ENCODE peak calls at places on chromosomes 1 and 21, in ten cellular contexts. D is foreskin fibroblast; R is hypothalamus; T is nucleus accumbens; Y is GM19239; I is neural progenitor cell; H is AG04449; W is effector CD4-positive, alpha-beta T cell; B is stimulated activated CD8-positive, alpha-beta memory T cell treated with anti-CD3 and anti-CD28 coated beads, Interleukin-12 subunit alpha, Interleukin-12 subunit beta, amount 100 ng/mL, for 4 hours; L is GM13977. Z is an unnamed sample.

GRCh38 chr1:39387452-39387851 is 104.0 kb upstream of the BMP8A start:
- DNase-seq in I (no peak), T (no peak), B (no peak), D (peak), L (no peak), R (no peak), H (peak), Y (no peak), W (no peak), Z (no peak)

GRCh38 chr1:99207216-99207615 is 57.1 kb upstream of the PLPPR4 start:
- DNase-seq in L (no peak), I (no peak), W (no peak), T (no peak), B (no peak), Y (no peak), H (no peak), D (no peak), R (no peak), Z (no peak)

GRCh38 chr1:84939151-84939550 is 46.1 kb upstream of the LPAR3 start:
- DNase-seq in I (no peak), B (no peak), W (no peak), H (no peak), L (no peak), D (peak), R (no peak), T (no peak), Y (no peak), Z (no peak)

GRCh38 chr1:188822248-188822647 is 1655.4 kb downstream of the BRINP3 start:
- DNase-seq in I (no peak), R (no peak), L (no peak), D (no peak), B (no peak), Y (no peak), T (no peak), H (no peak), W (no peak), Z (no peak)

GRCh38 chr1:161506336-161507223 is 1.3 kb downstream of the FCGR2A start:
- DNase-seq in R (no peak), I (no peak), L (no peak), B (no peak), H (no peak), T (no peak), Y (no peak), D (no peak), W (no peak), Z (no peak)

GRCh38 chr1:182453619-182454018 is 3.7 kb downstream of the RGSL1 start:
- DNase-seq in D (no peak), B (no peak), L (no peak), W (no peak), Y (no peak), H (no peak), R (no peak), T (no peak), I (no peak), Z (no peak)

GRCh38 chr1:15178571-15179484 is 25.3 kb downstream of the TMEM51 start:
- DNase-seq in H (peak), R (no peak), D (peak), I (no peak), L (no peak), B (no peak), T (no peak), W (no peak), Y (no peak), Z (peak)

GRCh38 chr1:43786975-43787374 is 79.6 kb downstream of the ST3GAL3 start:
- DNase-seq in D (peak), I (no peak), L (no peak), W (no peak), T (no peak), B (no peak), Y (no peak), H (no peak), R (no peak), Z (peak)

GRCh38 chr21:32472890-32473765 is 60.6 kb downstream of the EVA1C start:
- DNase-seq in D (no peak), Y (no peak), I (no peak), B (no peak), T (no peak), R (no peak), W (no peak), H (no peak), L (no peak), Z (no peak)

GRCh38 chr1:41708332-41708731 is 210.4 kb downstream of the HIVEP3 start:
- DNase-seq in H (no peak), B (no peak), T (no peak), Y (no peak), W (no peak), D (no peak), L (no peak), R (no peak), I (no peak), Z (no peak)

Z was measured in BJ.